ENCODE peak calls at places on chromosomes 4 and X, in ten cellular contexts. U is hepatocyte, Z is neural progenitor cell, G is fibroblast of lung, I is ovary, W is adrenal gland, H is psoas muscle, M is IMR-90, S is astrocyte, D is esophagus squamous epithelium. J is an unnamed sample. For H3K27me3, the result is how much of the 10 kb centered on the place peaks cover.

GRCh38 chr4:115361781-115362180 is 248.4 kb upstream of the NDST4 start:
- DNase-seq in U (no peak), Z (no peak), G (no peak), I (no peak), W (no peak), H (no peak), M (no peak), S (no peak), D (no peak), J (no peak)

GRCh38 chrX:119391279-119391678 is 7.9 kb upstream of the SLC25A43 start:
- DNase-seq in U (no peak), Z (no peak), G (peak), I (no peak), W (no peak), H (no peak), M (peak), S (no peak), D (no peak), J (no peak)

GRCh38 chr4:165945991-165946390 is 73.0 kb downstream of the TLL1 start:
- DNase-seq in U (no peak), Z (peak), G (no peak), I (no peak), W (no peak), H (no peak), M (no peak), S (no peak), D (no peak), J (no peak)

GRCh38 chrX:127621780-127622179 is 430.4 kb downstream of the ACTRT1 start:
- DNase-seq in U (no peak), Z (no peak), G (no peak), I (no peak), W (no peak), H (no peak), M (no peak), S (no peak), D (no peak), J (no peak)

GRCh38 chr4:2036327-2036726 is 22.8 kb upstream of the NAT8L start:
- DNase-seq in U (peak), Z (no peak), G (no peak), I (no peak), W (peak), H (no peak), M (no peak), S (no peak), D (no peak), J (no peak)

GRCh38 chr4:181684310-181684709 is 558.9 kb upstream of the TENM3 start:
- DNase-seq in U (no peak), Z (no peak), G (peak), I (no peak), W (no peak), H (no peak), M (peak), S (peak), D (no peak), J (no peak)

GRCh38 chr4:11966782-11967181 is 538.1 kb upstream of the HS3ST1 start:
- DNase-seq in U (no peak), Z (no peak), G (no peak), I (no peak), W (no peak), H (no peak), M (no peak), S (no peak), D (no peak), J (no peak)

GRCh38 chrX:2492536-2493218 is 8.1 kb downstream of the DHRSX start:
- DNase-seq in U (no peak), Z (no peak), G (no peak), I (no peak), W (peak), H (no peak), M (no peak), S (no peak), D (no peak), J (no peak)

GRCh38 chr4:162461952-162462351 is 298.2 kb upstream of the FSTL5 start:
- DNase-seq in U (no peak), Z (no peak), G (no peak), I (no peak), W (no peak), H (no peak), M (no peak), S (no peak), D (no peak), J (no peak)

GRCh38 chr4:5409980-5410618 is 298.3 kb downstream of the EVC2 start:
- DNase-seq in U (no peak), Z (peak), G (no peak), I (no peak), W (no peak), H (no peak), M (no peak), S (no peak), D (no peak), J (no peak)

GRCh38 chr4:108072300-108072699 is 82.6 kb downstream of the HADH start:
- DNase-seq in U (peak), Z (no peak), G (no peak), I (no peak), W (no peak), H (no peak), M (no peak), S (no peak), D (no peak), J (no peak)

GRCh38 chr4:115249808-115250207 is 136.4 kb upstream of the NDST4 start:
- DNase-seq in U (no peak), Z (no peak), G (no peak), I (no peak), W (no peak), H (no peak), M (no peak), S (peak), D (no peak), J (no peak)

GRCh38 chr4:52837716-52838558 is 24.2 kb upstream of the RASL11B start:
- DNase-seq in U (peak), Z (no peak), G (peak), I (no peak), W (no peak), H (no peak), M (peak), S (peak), D (no peak), J (no peak)

GRCh38 chr4:153661915-153662314 is 22.2 kb upstream of the TLR2 start:
- DNase-seq in U (no peak), Z (no peak), G (no peak), I (no peak), W (no peak), H (no peak), M (no peak), S (no peak), D (no peak), J (no peak)

GRCh38 chr4:149158852-149159251 is 656.8 kb downstream of the IQCM start:
- DNase-seq in U (no peak), Z (no peak), G (peak), I (no peak), W (no peak), H (no peak), M (peak), S (peak), D (no peak), J (no peak)

DNA sequence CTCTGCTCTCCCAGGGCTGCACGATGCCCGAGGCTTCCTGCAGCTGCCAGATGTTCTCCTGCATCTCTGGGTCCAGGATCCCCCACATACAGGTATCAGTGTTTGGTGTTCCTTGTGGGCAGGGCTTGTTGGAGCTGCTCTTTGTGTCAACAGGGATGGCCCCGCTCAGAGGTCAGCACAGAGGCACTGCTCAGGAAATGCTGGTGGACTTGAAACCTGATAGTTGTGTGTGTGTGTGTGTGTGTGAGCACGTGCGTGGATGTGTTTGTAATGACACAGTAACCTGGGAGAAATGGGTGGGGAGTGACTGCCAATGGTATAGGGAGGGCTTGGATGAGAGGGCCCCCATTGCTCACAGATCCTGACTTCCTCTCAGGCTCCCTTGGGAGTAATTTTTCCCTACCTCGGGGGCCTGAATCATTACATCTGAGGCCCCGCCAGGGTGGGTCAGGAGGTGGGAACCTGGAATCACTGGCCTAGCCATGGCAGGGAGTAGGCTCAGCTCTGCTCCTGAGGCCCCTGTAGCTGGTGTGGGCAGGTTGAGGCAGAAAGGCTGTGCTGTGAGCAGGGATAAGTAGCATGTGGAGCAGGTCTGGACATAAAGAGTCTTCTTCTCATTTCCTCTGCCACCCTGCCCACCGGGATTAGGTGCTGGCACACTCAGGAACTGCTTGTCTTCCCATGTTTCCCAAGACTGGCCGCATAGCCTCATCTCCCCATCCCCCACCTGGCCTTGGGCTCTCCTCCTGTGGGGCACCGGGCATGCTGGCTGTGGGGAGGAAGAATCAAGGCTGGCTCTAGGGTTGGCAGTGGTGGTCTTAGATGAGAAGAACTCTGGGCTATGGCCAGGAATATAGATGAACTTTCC is 2.5 kb upstream of the EFNB1 start:
- DNase-seq in U (no peak), Z (no peak), G (no peak), I (no peak), W (no peak), H (no peak), M (no peak), S (no peak), D (no peak), J (no peak)
- H3K27me3 ChIP-seq in U (under half), Z (under half), G (under half), I (under half), W (under half), H (under half), M (under half), S (under half), D (under half), J (under half)

DNA sequence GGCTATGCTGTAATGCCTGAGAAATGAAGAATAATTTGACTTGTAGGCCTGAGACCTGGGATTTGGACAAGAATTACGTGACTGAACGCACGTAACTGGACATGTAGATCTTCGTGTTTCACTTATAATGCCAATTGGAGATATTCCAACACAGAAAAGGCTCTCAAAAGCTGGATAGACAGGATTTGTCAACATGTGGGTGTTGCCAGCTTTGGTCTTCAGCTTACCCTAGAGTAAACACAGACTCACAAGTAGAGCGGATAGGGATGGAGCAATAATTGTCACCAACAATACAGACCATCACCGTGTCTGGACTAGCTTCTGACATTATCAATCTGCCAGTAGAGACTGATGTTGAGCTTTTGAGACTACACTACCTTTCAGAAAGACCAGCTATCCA is 1511.0 kb upstream of the ADGRL3 start:
- DNase-seq in U (no peak), Z (no peak), G (no peak), I (no peak), W (no peak), H (no peak), M (no peak), S (no peak), D (no peak), J (no peak)
- H3K27me3 ChIP-seq in U (under half), Z (under half), G (under half), I (under half), W (under half), H (under half), M (under half), S (under half), D (under half), J (under half)

GRCh38 chr4:77181737-77182136 is 24.7 kb downstream of the CCNG2 start:
- DNase-seq in U (no peak), Z (no peak), G (no peak), I (no peak), W (no peak), H (no peak), M (no peak), S (no peak), D (no peak), J (no peak)
- H3K27me3 ChIP-seq in U (under half), Z (under half), G (under half), I (under half), W (under half), H (under half), M (half or more), S (under half), D (under half), J (under half)

DNA sequence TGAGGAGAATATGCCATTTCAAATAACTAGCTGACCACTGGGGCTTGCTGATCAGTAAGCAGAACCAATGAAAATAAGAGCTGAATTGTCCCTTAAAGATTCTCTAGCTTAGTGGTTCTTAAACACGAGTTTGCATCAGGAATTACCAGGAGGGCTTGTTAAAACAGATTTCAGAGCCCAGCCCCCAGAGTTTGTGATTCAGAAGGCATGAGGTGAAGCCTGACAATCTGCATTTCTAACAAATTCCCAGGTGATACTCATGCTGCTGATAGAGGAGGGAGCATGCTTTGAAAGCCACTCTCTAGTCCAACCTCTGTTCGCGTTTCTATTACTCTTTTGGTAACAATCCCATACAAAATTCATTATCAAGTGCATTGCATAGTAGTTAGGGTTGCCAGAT is 35.5 kb downstream of the DCX start:
- DNase-seq in U (no peak), Z (no peak), G (no peak), I (no peak), W (no peak), H (no peak), M (no peak), S (no peak), D (no peak), J (no peak)
- H3K27me3 ChIP-seq in U (under half), Z (under half), G (under half), I (under half), W (under half), H (under half), M (under half), S (under half), D (under half), J (under half)

GRCh38 chrX:110448459-110448858 is 89.8 kb downstream of the RTL9 start:
- DNase-seq in U (no peak), Z (no peak), G (no peak), I (no peak), W (no peak), H (no peak), M (no peak), S (no peak), D (no peak), J (no peak)

GRCh38 chrX:110449312-110449711 is 90.7 kb downstream of the RTL9 start:
- DNase-seq in U (no peak), Z (no peak), G (no peak), I (no peak), W (no peak), H (no peak), M (no peak), S (no peak), D (no peak), J (no peak)

GRCh38 chrX:110450050-110450449 is 91.4 kb downstream of the RTL9 start:
- DNase-seq in U (peak), Z (peak), G (peak), I (peak), W (peak), H (peak), M (peak), S (peak), D (no peak), J (peak)

GRCh38 chrX:110454336-110454735 is 95.7 kb downstream of the RTL9 start:
- DNase-seq in U (no peak), Z (no peak), G (no peak), I (no peak), W (no peak), H (no peak), M (no peak), S (no peak), D (no peak), J (no peak)
- H3K27me3 ChIP-seq in U (under half), Z (under half), G (under half), I (under half), W (under half), H (under half), M (under half), S (under half), D (under half), J (under half)